ENCODE peak calls at places on chromosomes 16 and 17, in six cellular contexts. Z, M, O, A, T and H are unnamed samples.

GRCh38 chr17:3039748-3040147 is 23.7 kb downstream of the OR1D5 start:
- DNase-seq in Z (no peak), T (no peak), M (no peak), O (no peak), A (no peak), H (no peak)

GRCh38 chr17:59124665-59125064 is 18.0 kb upstream of the TRIM37 start:
- DNase-seq in Z (no peak), A (no peak), O (no peak), M (peak), T (no peak), H (no peak)

GRCh38 chr17:47967607-47968252 is 3.2 kb upstream of the CDK5RAP3 start:
- DNase-seq in M (no peak), A (no peak), T (no peak), O (no peak), Z (peak), H (no peak)

GRCh38 chr17:28703552-28704218 is 8.0 kb downstream of the PROCA1 start:
- DNase-seq in M (no peak), A (no peak), T (no peak), Z (no peak), O (no peak), H (no peak)

GRCh38 chr17:51819341-51819740 is 339.2 kb downstream of the CA10 start:
- DNase-seq in M (no peak), A (no peak), O (no peak), Z (no peak), T (no peak), H (no peak)

GRCh38 chr17:77204531-77204930 is 63.8 kb downstream of the SEC14L1 start:
- DNase-seq in M (no peak), Z (no peak), O (no peak), T (no peak), A (no peak), H (no peak)

GRCh38 chr17:41773190-41773588 is 13.3 kb downstream of the JUP start:
- DNase-seq in Z (peak), O (no peak), M (no peak), T (peak), A (peak), H (no peak)

GRCh38 chr17:82874011-82874835 is 34.4 kb upstream of the ZNF750 start:
- DNase-seq in M (no peak), A (no peak), O (no peak), Z (no peak), T (no peak), H (no peak)

GRCh38 chr16:4556580-4556979 is 440 bp downstream of the C16orf96 start:
- DNase-seq in T (no peak), M (no peak), Z (no peak), A (no peak), O (no peak), H (no peak)

GRCh38 chr16:22898131-22898530 is 84.2 kb downstream of the HS3ST2 start:
- DNase-seq in M (no peak), O (no peak), Z (no peak), A (no peak), T (no peak), H (no peak)

GRCh38 chr17:53319947-53320346 is 502.8 kb upstream of the KIF2B start:
- DNase-seq in Z (no peak), O (no peak), A (no peak), M (no peak), T (no peak), H (no peak)

GRCh38 chr17:40321502-40322416 is 12.8 kb downstream of the RARA start:
- DNase-seq in M (no peak), Z (no peak), A (no peak), O (peak), T (no peak), H (no peak)

GRCh38 chr17:59451706-59452105 is 113.7 kb upstream of the DHX40 start:
- DNase-seq in M (no peak), Z (no peak), O (no peak), T (no peak), A (no peak), H (no peak)

GRCh38 chr16:85735225-85735722 is 15.6 kb downstream of the C16orf74 start:
- DNase-seq in M (peak), O (no peak), A (no peak), Z (no peak), T (no peak), H (no peak)

GRCh38 chr17:75571197-75571884 is 16.3 kb upstream of the MYO15B start:
- DNase-seq in Z (no peak), T (no peak), O (peak), M (peak), A (no peak), H (no peak)

GRCh38 chr17:50953831-50954601 is 87.9 kb upstream of the TOB1 start:
- DNase-seq in T (no peak), A (no peak), M (no peak), Z (no peak), O (no peak), H (no peak)

GRCh38 chr17:1494203-1494602 is 1.7 kb upstream of the MYO1C start:
- DNase-seq in T (no peak), M (no peak), O (no peak), Z (no peak), A (no peak), H (no peak)

GRCh38 chr17:51200295-51200694 is 34.1 kb downstream of the NME2 start:
- DNase-seq in M (no peak), T (no peak), O (no peak), Z (no peak), A (no peak), H (no peak)

GRCh38 chr16:15973460-15973859 is 24.0 kb downstream of the ABCC1 start:
- DNase-seq in T (no peak), Z (no peak), O (peak), M (no peak), A (no peak), H (no peak)

GRCh38 chr16:69522732-69523404 is 42.9 kb upstream of the NFAT5 start:
- DNase-seq in M (no peak), A (no peak), Z (peak), O (peak), T (peak), H (no peak)

GRCh38 chr16:12527077-12527476 is 276.6 kb downstream of the CPPED1 start:
- DNase-seq in T (no peak), Z (no peak), M (no peak), O (no peak), A (no peak), H (no peak)

GRCh38 chr17:15999974-16000827 is 577 bp downstream of the TTC19 start:
- DNase-seq in A (no peak), T (peak), M (no peak), O (peak), Z (no peak), H (no peak)

GRCh38 chr17:16001498-16001897 is 1.9 kb downstream of the TTC19 start:
- DNase-seq in A (no peak), T (no peak), O (no peak), M (no peak), Z (no peak), H (no peak)

GRCh38 chr17:15996322-15996721 is 3.2 kb downstream of the ZSWIM7 start:
- DNase-seq in Z (no peak), O (no peak), A (peak), T (no peak), M (no peak), H (no peak)

GRCh38 chr17:15999141-15999973 is at the start of the genes TTC19 and ZSWIM7:
- DNase-seq in O (peak), T (peak), Z (peak), M (peak), A (peak), H (peak)

GRCh38 chr17:15998031-15998574 is 1.4 kb downstream of the ZSWIM7 start:
- DNase-seq in T (no peak), O (no peak), Z (no peak), M (no peak), A (peak), H (no peak)
- TF ChIP-seq ZNF274 in T (no peak), O (no peak), Z (no peak), M (no peak), A (no peak), H (no peak)

DNA sequence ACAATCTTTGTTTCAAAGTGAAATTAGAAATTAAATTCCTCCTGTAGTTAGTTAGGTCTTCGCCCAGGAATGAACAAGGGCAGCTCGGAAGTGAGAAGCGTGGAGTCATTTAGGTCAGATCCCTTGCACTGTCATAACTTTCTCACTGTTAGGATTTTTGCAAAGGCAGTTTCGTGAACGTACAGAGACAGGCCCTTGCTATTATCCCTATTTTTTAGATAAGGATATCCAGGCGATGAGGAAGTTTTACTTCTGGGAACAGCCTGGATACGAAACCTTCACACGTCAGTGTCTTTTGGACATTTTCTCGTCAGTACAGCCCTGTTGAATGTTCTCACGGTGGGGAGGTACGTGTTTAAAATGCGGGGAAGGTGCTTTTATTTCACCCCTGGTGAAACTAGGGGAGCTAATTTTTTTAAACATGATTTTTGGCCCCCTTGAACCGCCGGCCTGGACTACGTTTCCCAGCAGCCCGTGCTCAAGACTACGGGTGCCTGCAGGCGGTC is 288 bp upstream of the RBL2 start:
- DNase-seq in A (no peak), T (peak), M (no peak), Z (peak), O (peak), H (no peak)
- TF ChIP-seq ZNF274 in A (no peak), T (no peak), M (no peak), Z (no peak), O (no peak), H (no peak)

GRCh38 chr17:7383371-7383741 is 2.5 kb downstream of the TNK1 start:
- DNase-seq in A (no peak), M (no peak), O (no peak), T (no peak), Z (no peak), H (no peak)
- TF ChIP-seq ZNF274 in A (no peak), M (no peak), O (no peak), T (no peak), Z (no peak), H (no peak)

GRCh38 chr17:72176902-72177660 is 56.3 kb downstream of the SOX9 start:
- DNase-seq in O (no peak), T (no peak), A (peak), M (no peak), Z (no peak), H (no peak)
- TF ChIP-seq ZNF274 in O (no peak), T (no peak), A (no peak), M (no peak), Z (no peak), H (no peak)